ENCODE peak calls at places on chromosomes 11 and 22, in four cellular contexts. X is activated CD4-positive, alpha-beta T cell treated with anti-CD3 and anti-CD28 coated beads, Interleukin-2, amount 10 ng/mL, durations not matched to agents 7 days and 5 days; R is naive thymus-derived CD8-positive, alpha-beta T cell; E is endothelial cell. P is an unnamed sample.

GRCh38 chr11:131483453-131483852 is 113.0 kb downstream of the NTM start:
- DNase-seq in E (no peak), R (no peak), X (no peak), P (no peak)

GRCh38 chr11:117009905-117010605 is 88.2 kb downstream of the SIK3 start:
- DNase-seq in X (no peak), E (no peak), R (no peak), P (no peak)

GRCh38 chr22:30416403-30416802 is 9.2 kb upstream of the MTFP1 start:
- DNase-seq in E (no peak), R (no peak), X (no peak), P (no peak)

GRCh38 chr11:73508243-73509176 is 89.4 kb downstream of the FAM168A start:
- DNase-seq in R (no peak), E (no peak), X (no peak), P (no peak)

GRCh38 chr22:22171357-22172218 is 73.0 kb upstream of the VPREB1 start:
- DNase-seq in E (peak; percentile 55), R (no peak), X (no peak), P (no peak)

GRCh38 chr22:31893460-31893859 is 50.9 kb upstream of the YWHAH start:
- DNase-seq in E (no peak), X (no peak), R (no peak), P (no peak)

GRCh38 chr22:28181332-28181731 is 262.3 kb upstream of the PITPNB start:
- DNase-seq in E (no peak), X (no peak), R (no peak), P (no peak)

GRCh38 chr11:112012877-112013276 is 12.3 kb upstream of the DLAT start:
- DNase-seq in R (no peak), E (no peak), X (no peak), P (no peak)

GRCh38 chr11:130528862-130529261 is 80.4 kb downstream of the ADAMTS15 start:
- DNase-seq in E (no peak), X (no peak), R (no peak), P (no peak)

GRCh38 chr11:95505927-95506426 is 275.0 kb upstream of the SESN3 start:
- DNase-seq in R (no peak), E (no peak), X (no peak), P (no peak)

GRCh38 chr11:68798221-68798813 is 43.4 kb downstream of the CPT1A start:
- DNase-seq in R (peak; percentile 35), E (peak; percentile 72), X (peak; percentile 39), P (peak; percentile 58)

GRCh38 chr22:49930596-49931412 is 12.4 kb downstream of the CRELD2 start:
- DNase-seq in R (no peak), E (peak; percentile 70), X (peak; percentile 54), P (peak; percentile 69)

GRCh38 chr11:12393691-12394090 is 16.3 kb downstream of the PARVA start:
- DNase-seq in E (no peak), R (no peak), X (no peak), P (no peak)

GRCh38 chr11:133040289-133040893 is 491.9 kb downstream of the OPCML start:
- DNase-seq in E (peak; percentile 14), R (no peak), X (no peak), P (no peak)

GRCh38 chr11:5043385-5043784 is 2.9 kb upstream of the OR52J3 start:
- DNase-seq in R (no peak), X (no peak), E (no peak), P (no peak)

GRCh38 chr22:36327922-36328551 is 59.7 kb downstream of the MYH9 start:
- DNase-seq in R (peak; percentile 51), E (no peak), X (no peak), P (no peak)

GRCh38 chr22:42649261-42650056 is at the start of gene CYB5R3:
- DNase-seq in X (peak; percentile 76), E (peak; percentile 88), R (peak; percentile 67), P (peak; percentile 83)

GRCh38 chr11:1672613-1673400 is 24.2 kb upstream of the KRTAP5-6 start:
- DNase-seq in X (no peak), E (no peak), R (no peak), P (no peak)

GRCh38 chr11:64558065-64558745 is 32.8 kb upstream of the SLC22A12 start:
- DNase-seq in X (no peak), E (no peak), R (no peak), P (no peak)